ENCODE peak calls at places on chromosomes 2 and 18, in six cellular contexts. A is HuH-7.5, Y is endothelial cell, T is Caki2, Q is RWPE1, D is renal cortical epithelial cell. V is an unnamed sample.

GRCh38 chr2:24175631-24176030 is 778 bp downstream of the FAM228A start:
- DNase-seq in A (no peak), Y (no peak), T (no peak), Q (peak), D (no peak), V (no peak)

GRCh38 chr18:46856975-46857374 is 60.3 kb downstream of the PIAS2 start:
- DNase-seq in A (no peak), Y (no peak), T (no peak), Q (no peak), D (no peak), V (no peak)

GRCh38 chr2:43206602-43207001 is 19.8 kb downstream of the ZFP36L2 start:
- DNase-seq in A (no peak), Y (no peak), T (no peak), Q (no peak), D (no peak), V (no peak)

GRCh38 chr18:23884712-23885375 is 129.7 kb upstream of the TTC39C start:
- DNase-seq in A (no peak), Y (no peak), T (no peak), Q (no peak), D (no peak), V (no peak)

GRCh38 chr2:2263196-2263829 is 67.8 kb downstream of the MYT1L start:
- DNase-seq in A (no peak), Y (no peak), T (no peak), Q (no peak), D (no peak), V (no peak)

GRCh38 chr2:127045792-127046501 is 61.0 kb downstream of the BIN1 start:
- DNase-seq in A (no peak), Y (no peak), T (no peak), Q (no peak), D (no peak), V (peak)

GRCh38 chr2:119182046-119182445 is 23.5 kb upstream of the C1QL2 start:
- DNase-seq in A (no peak), Y (no peak), T (no peak), Q (no peak), D (no peak), V (no peak)

GRCh38 chr2:43136011-43136799 is 90.2 kb downstream of the ZFP36L2 start:
- DNase-seq in A (no peak), Y (no peak), T (no peak), Q (no peak), D (no peak), V (peak)